ENCODE peak calls at places on chromosomes 12 and 14, in ten cellular contexts. P is AG08396; Q is NCI-H1105; V is cardiac fibroblast; U is choroid plexus epithelial cell; J is anterior cingulate cortex; B is HT-29; E is activated T-helper 1 cell treated with anti-CD3 and anti-CD28 coated beads, Interleukin-12 subunit alpha, Interleukin-12 subunit beta, Interleukin-2, Interleukin-4 antibody, amounts not matched to agents 30 ng/mL and 10 ng/mL and 1 ng/mL, durations not matched to agents 14 hours and 24 hours and 36 hours; L is upper lobe of right lung; X is Caki2. M is an unnamed sample.

GRCh38 chr12:109047081-109047805 is 5.1 kb upstream of the USP30 start:
- DNase-seq in B (no peak), V (peak), X (no peak), Q (no peak), J (no peak), E (no peak), L (no peak), U (peak), P (peak), M (no peak)

GRCh38 chr12:12685305-12685704 is 10.7 kb downstream of the GPR19 start:
- DNase-seq in X (no peak), Q (peak), B (no peak), V (no peak), U (no peak), J (no peak), P (no peak), E (no peak), L (no peak), M (peak)

GRCh38 chr14:92540472-92541048 is 27.0 kb downstream of the RIN3 start:
- DNase-seq in U (peak), L (peak), Q (no peak), E (no peak), B (no peak), X (peak), P (peak), J (peak), V (peak), M (no peak)

GRCh38 chr14:94100847-94101246 is 9.7 kb upstream of the IFI27 start:
- DNase-seq in X (peak), Q (no peak), B (no peak), V (peak), J (no peak), P (peak), L (no peak), E (no peak), U (peak), M (no peak)

GRCh38 chr12:49187184-49187583 is 1.7 kb downstream of the TUBA1A start:
- DNase-seq in L (no peak), V (peak), U (peak), J (peak), Q (peak), X (no peak), E (no peak), P (peak), B (no peak), M (peak)

GRCh38 chr12:102879144-102879763 is 37.8 kb downstream of the PAH start:
- DNase-seq in X (peak), J (peak), V (peak), Q (peak), L (no peak), U (peak), B (peak), E (no peak), P (peak), M (peak)

GRCh38 chr14:95577067-95577800 is 42.4 kb downstream of the GLRX5 start:
- DNase-seq in L (no peak), U (no peak), E (no peak), P (no peak), B (no peak), V (no peak), X (no peak), Q (no peak), J (no peak), M (no peak)

GRCh38 chr14:96246535-96246839 is 9.5 kb upstream of the BDKRB1 start:
- DNase-seq in B (no peak), V (peak), U (peak), L (no peak), P (peak), E (no peak), J (peak), Q (no peak), X (peak), M (no peak)

GRCh38 chr12:121579981-121580868 is 598 bp downstream of the KDM2B start:
- DNase-seq in Q (peak), B (peak), L (peak), U (peak), J (peak), P (peak), V (peak), E (peak), X (peak), M (peak)

GRCh38 chr14:64857979-64858740 is 21.5 kb downstream of the SPTB start:
- DNase-seq in U (no peak), L (no peak), V (no peak), B (no peak), Q (no peak), J (no peak), X (no peak), P (no peak), E (no peak), M (no peak)

GRCh38 chr12:87217486-87217885 is 811.7 kb downstream of the C12orf50 start:
- DNase-seq in E (no peak), X (no peak), Q (no peak), B (no peak), P (no peak), V (no peak), L (no peak), U (peak), J (no peak), M (no peak)

GRCh38 chr12:98901189-98901588 is 256.1 kb downstream of the APAF1 start:
- DNase-seq in B (no peak), P (no peak), E (no peak), X (no peak), L (no peak), U (peak), Q (no peak), J (no peak), V (no peak), M (no peak)

GRCh38 chr12:92021665-92022033 is 124.0 kb downstream of the BTG1 start:
- DNase-seq in Q (no peak), V (no peak), P (no peak), X (no peak), E (no peak), B (no peak), J (no peak), L (no peak), U (no peak), M (no peak)

GRCh38 chr12:3445127-3445978 is 45.6 kb upstream of the PRMT8 start:
- DNase-seq in Q (no peak), U (no peak), J (no peak), X (no peak), B (no peak), V (no peak), E (no peak), P (no peak), L (no peak), M (no peak)

M was measured in NCI-H1436.